ENCODE peak calls at places on chromosome 20, in eight cellular contexts. One of them, this sample, is unnamed.

GRCh38 chr20:62201173-62202082 is 18.6 kb downstream of the MTG2 start:
- DNase-seq in heart left ventricle: no peak
- DNase-seq in GM12865: peak
- DNase-seq in CD8-positive, alpha-beta T cell: no peak
- DNase-seq in BJ: no peak
- DNase-seq in ovary: no peak
- DNase-seq in lung: no peak
- DNase-seq in neuronal stem cell: no peak
- DNase-seq in this sample: no peak

GRCh38 chr20:32830437-32830836 is 10.7 kb downstream of the MAPRE1 start:
- DNase-seq in GM12865: no peak
- DNase-seq in heart left ventricle: no peak
- DNase-seq in ovary: no peak
- DNase-seq in neuronal stem cell: no peak
- DNase-seq in CD8-positive, alpha-beta T cell: no peak
- DNase-seq in lung: peak
- DNase-seq in BJ: no peak
- DNase-seq in this sample: peak

GRCh38 chr20:13302647-13303425 is 81.8 kb downstream of the ISM1 start:
- DNase-seq in CD8-positive, alpha-beta T cell: no peak
- DNase-seq in lung: no peak
- DNase-seq in BJ: no peak
- DNase-seq in GM12865: peak
- DNase-seq in neuronal stem cell: no peak
- DNase-seq in ovary: no peak
- DNase-seq in heart left ventricle: no peak
- DNase-seq in this sample: peak

GRCh38 chr20:32761831-32762753 is at the start of gene DNMT3B:
- DNase-seq in lung: peak
- DNase-seq in CD8-positive, alpha-beta T cell: peak
- DNase-seq in BJ: no peak
- DNase-seq in GM12865: peak
- DNase-seq in neuronal stem cell: peak
- DNase-seq in heart left ventricle: peak
- DNase-seq in ovary: peak
- DNase-seq in this sample: peak

GRCh38 chr20:51752343-51752951 is 15.7 kb downstream of the ATP9A start:
- DNase-seq in neuronal stem cell: no peak
- DNase-seq in lung: no peak
- DNase-seq in CD8-positive, alpha-beta T cell: no peak
- DNase-seq in GM12865: no peak
- DNase-seq in ovary: no peak
- DNase-seq in heart left ventricle: no peak
- DNase-seq in BJ: peak
- DNase-seq in this sample: no peak

GRCh38 chr20:8155848-8156602 is 24.0 kb downstream of the PLCB1 start:
- DNase-seq in neuronal stem cell: no peak
- DNase-seq in CD8-positive, alpha-beta T cell: no peak
- DNase-seq in ovary: no peak
- DNase-seq in GM12865: no peak
- DNase-seq in BJ: no peak
- DNase-seq in heart left ventricle: no peak
- DNase-seq in lung: no peak
- DNase-seq in this sample: no peak

GRCh38 chr20:35287509-35288324 is 3.1 kb upstream of the EIF6 start:
- DNase-seq in heart left ventricle: peak
- DNase-seq in CD8-positive, alpha-beta T cell: no peak
- DNase-seq in BJ: no peak
- DNase-seq in neuronal stem cell: no peak
- DNase-seq in ovary: no peak
- DNase-seq in lung: no peak
- DNase-seq in GM12865: no peak
- DNase-seq in this sample: no peak

GRCh38 chr20:19888269-19888669 is 128.9 kb upstream of the NAA20 start:
- DNase-seq in lung: no peak
- DNase-seq in heart left ventricle: no peak
- DNase-seq in neuronal stem cell: no peak
- DNase-seq in CD8-positive, alpha-beta T cell: no peak
- DNase-seq in GM12865: no peak
- DNase-seq in ovary: no peak
- DNase-seq in BJ: no peak
- DNase-seq in this sample: no peak

GRCh38 chr20:59415224-59415623 is 114.8 kb downstream of the EDN3 start:
- DNase-seq in ovary: no peak
- DNase-seq in GM12865: no peak
- DNase-seq in lung: no peak
- DNase-seq in CD8-positive, alpha-beta T cell: no peak
- DNase-seq in heart left ventricle: no peak
- DNase-seq in BJ: no peak
- DNase-seq in neuronal stem cell: no peak
- DNase-seq in this sample: no peak

GRCh38 chr20:6614836-6615235 is 152.7 kb upstream of the BMP2 start:
- DNase-seq in lung: no peak
- DNase-seq in heart left ventricle: no peak
- DNase-seq in GM12865: no peak
- DNase-seq in CD8-positive, alpha-beta T cell: no peak
- DNase-seq in BJ: no peak
- DNase-seq in neuronal stem cell: no peak
- DNase-seq in ovary: no peak
- DNase-seq in this sample: no peak

GRCh38 chr20:18314786-18315406 is 26.6 kb downstream of the ZNF133 start:
- DNase-seq in lung: no peak
- DNase-seq in heart left ventricle: no peak
- DNase-seq in BJ: peak
- DNase-seq in ovary: no peak
- DNase-seq in GM12865: no peak
- DNase-seq in neuronal stem cell: no peak
- DNase-seq in CD8-positive, alpha-beta T cell: no peak
- DNase-seq in this sample: no peak

DNA sequence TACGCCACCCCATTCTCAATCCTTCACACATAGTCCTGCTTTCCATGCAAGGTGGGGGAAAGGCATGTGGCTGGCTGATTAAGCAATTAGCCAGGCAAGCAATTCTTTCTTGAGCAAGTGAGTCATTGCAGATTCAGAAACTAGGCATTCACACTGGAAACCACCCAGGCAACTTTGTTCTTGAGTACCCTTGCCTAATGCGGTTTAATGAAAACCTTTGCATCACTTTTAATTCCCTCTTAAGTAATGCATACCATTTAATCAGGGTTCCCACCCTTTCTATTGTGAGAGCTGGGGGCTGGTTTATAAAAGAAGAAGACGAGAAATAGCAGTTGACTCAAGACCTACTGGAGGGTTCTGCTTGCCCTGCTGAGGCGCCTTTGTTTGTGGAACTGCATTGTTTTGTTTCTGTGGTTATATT is 49.0 kb upstream of the TSHZ2 start:
- DNase-seq in neuronal stem cell: peak
- DNase-seq in heart left ventricle: no peak
- DNase-seq in lung: no peak
- DNase-seq in CD8-positive, alpha-beta T cell: no peak
- DNase-seq in ovary: no peak
- DNase-seq in BJ: peak
- DNase-seq in GM12865: peak
- DNase-seq in this sample: no peak
- H3K4me3 ChIP-seq in neuronal stem cell: no peak
- H3K4me3 ChIP-seq in heart left ventricle: no peak
- H3K4me3 ChIP-seq in lung: no peak
- H3K4me3 ChIP-seq in CD8-positive, alpha-beta T cell: no peak
- H3K4me3 ChIP-seq in ovary: no peak
- H3K4me3 ChIP-seq in BJ: no peak
- H3K4me3 ChIP-seq in GM12865: no peak
- H3K4me3 ChIP-seq in this sample: no peak

GRCh38 chr20:47502271-47502730 is 614 bp downstream of the NCOA3 start:
- DNase-seq in BJ: no peak
- DNase-seq in heart left ventricle: peak
- DNase-seq in GM12865: peak
- DNase-seq in neuronal stem cell: peak
- DNase-seq in CD8-positive, alpha-beta T cell: no peak
- DNase-seq in lung: no peak
- DNase-seq in ovary: peak
- DNase-seq in this sample: peak

GRCh38 chr20:47502801-47503239 is 1.1 kb downstream of the NCOA3 start:
- DNase-seq in BJ: no peak
- DNase-seq in heart left ventricle: no peak
- DNase-seq in lung: no peak
- DNase-seq in CD8-positive, alpha-beta T cell: peak
- DNase-seq in neuronal stem cell: peak
- DNase-seq in GM12865: peak
- DNase-seq in ovary: no peak
- DNase-seq in this sample: no peak

GRCh38 chr20:47501483-47502270 is at the start of gene NCOA3:
- DNase-seq in ovary: peak
- DNase-seq in heart left ventricle: peak
- DNase-seq in GM12865: peak
- DNase-seq in CD8-positive, alpha-beta T cell: peak
- DNase-seq in lung: peak
- DNase-seq in neuronal stem cell: peak
- DNase-seq in BJ: peak
- DNase-seq in this sample: peak

GRCh38 chr20:47501117-47501482 is 587 bp upstream of the NCOA3 start:
- DNase-seq in heart left ventricle: no peak
- DNase-seq in GM12865: peak
- DNase-seq in ovary: no peak
- DNase-seq in CD8-positive, alpha-beta T cell: no peak
- DNase-seq in neuronal stem cell: no peak
- DNase-seq in BJ: no peak
- DNase-seq in lung: no peak
- DNase-seq in this sample: no peak

GRCh38 chr20:47503685-47504084 is 2.0 kb downstream of the NCOA3 start:
- DNase-seq in heart left ventricle: no peak
- DNase-seq in GM12865: peak
- DNase-seq in neuronal stem cell: no peak
- DNase-seq in BJ: no peak
- DNase-seq in lung: no peak
- DNase-seq in ovary: no peak
- DNase-seq in CD8-positive, alpha-beta T cell: no peak
- DNase-seq in this sample: no peak
- H3K4me3 ChIP-seq in heart left ventricle: peak
- H3K4me3 ChIP-seq in GM12865: peak
- H3K4me3 ChIP-seq in neuronal stem cell: peak
- H3K4me3 ChIP-seq in BJ: no peak
- H3K4me3 ChIP-seq in lung: no peak
- H3K4me3 ChIP-seq in ovary: no peak
- H3K4me3 ChIP-seq in CD8-positive, alpha-beta T cell: peak
- H3K4me3 ChIP-seq in this sample: no peak

GRCh38 chr20:50309280-50309763 is 118.7 kb downstream of the CEBPB start:
- DNase-seq in neuronal stem cell: no peak
- DNase-seq in CD8-positive, alpha-beta T cell: no peak
- DNase-seq in heart left ventricle: no peak
- DNase-seq in lung: no peak
- DNase-seq in BJ: no peak
- DNase-seq in ovary: no peak
- DNase-seq in GM12865: no peak
- DNase-seq in this sample: no peak

GRCh38 chr20:50309764-50310672 is 119.4 kb downstream of the CEBPB start:
- DNase-seq in heart left ventricle: no peak
- DNase-seq in CD8-positive, alpha-beta T cell: no peak
- DNase-seq in GM12865: no peak
- DNase-seq in BJ: no peak
- DNase-seq in ovary: no peak
- DNase-seq in lung: no peak
- DNase-seq in neuronal stem cell: no peak
- DNase-seq in this sample: no peak

GRCh38 chr20:50306478-50307423 is 116.1 kb downstream of the CEBPB start:
- DNase-seq in ovary: no peak
- DNase-seq in lung: no peak
- DNase-seq in CD8-positive, alpha-beta T cell: no peak
- DNase-seq in neuronal stem cell: no peak
- DNase-seq in heart left ventricle: no peak
- DNase-seq in GM12865: no peak
- DNase-seq in BJ: no peak
- DNase-seq in this sample: no peak

GRCh38 chr20:50308166-50308512 is 117.5 kb downstream of the CEBPB start:
- DNase-seq in heart left ventricle: no peak
- DNase-seq in CD8-positive, alpha-beta T cell: no peak
- DNase-seq in neuronal stem cell: no peak
- DNase-seq in lung: no peak
- DNase-seq in ovary: no peak
- DNase-seq in BJ: no peak
- DNase-seq in GM12865: no peak
- DNase-seq in this sample: no peak

GRCh38 chr20:50308513-50309279 is 118.1 kb downstream of the CEBPB start:
- DNase-seq in heart left ventricle: peak
- DNase-seq in neuronal stem cell: no peak
- DNase-seq in lung: peak
- DNase-seq in ovary: peak
- DNase-seq in BJ: peak
- DNase-seq in CD8-positive, alpha-beta T cell: no peak
- DNase-seq in GM12865: no peak
- DNase-seq in this sample: peak
- H3K4me3 ChIP-seq in heart left ventricle: peak
- H3K4me3 ChIP-seq in neuronal stem cell: no peak
- H3K4me3 ChIP-seq in lung: no peak
- H3K4me3 ChIP-seq in ovary: no peak
- H3K4me3 ChIP-seq in BJ: no peak
- H3K4me3 ChIP-seq in CD8-positive, alpha-beta T cell: no peak
- H3K4me3 ChIP-seq in GM12865: no peak
- H3K4me3 ChIP-seq in this sample: no peak

GRCh38 chr20:38725458-38725958 is 1.2 kb downstream of the SLC32A1 start:
- DNase-seq in BJ: no peak
- DNase-seq in GM12865: no peak
- DNase-seq in lung: no peak
- DNase-seq in ovary: no peak
- DNase-seq in heart left ventricle: no peak
- DNase-seq in CD8-positive, alpha-beta T cell: no peak
- DNase-seq in neuronal stem cell: no peak
- DNase-seq in this sample: no peak

GRCh38 chr20:38724603-38725457 is 544 bp downstream of the SLC32A1 start:
- DNase-seq in GM12865: no peak
- DNase-seq in neuronal stem cell: no peak
- DNase-seq in heart left ventricle: no peak
- DNase-seq in lung: no peak
- DNase-seq in ovary: no peak
- DNase-seq in BJ: no peak
- DNase-seq in CD8-positive, alpha-beta T cell: no peak
- DNase-seq in this sample: no peak

GRCh38 chr20:38723982-38724602 is at the start of gene SLC32A1:
- DNase-seq in lung: no peak
- DNase-seq in CD8-positive, alpha-beta T cell: no peak
- DNase-seq in neuronal stem cell: no peak
- DNase-seq in GM12865: no peak
- DNase-seq in ovary: no peak
- DNase-seq in heart left ventricle: no peak
- DNase-seq in BJ: no peak
- DNase-seq in this sample: no peak

GRCh38 chr20:38723069-38723981 is 961 bp upstream of the SLC32A1 start:
- DNase-seq in CD8-positive, alpha-beta T cell: no peak
- DNase-seq in GM12865: no peak
- DNase-seq in ovary: no peak
- DNase-seq in heart left ventricle: no peak
- DNase-seq in BJ: no peak
- DNase-seq in neuronal stem cell: no peak
- DNase-seq in lung: no peak
- DNase-seq in this sample: no peak

DNA sequence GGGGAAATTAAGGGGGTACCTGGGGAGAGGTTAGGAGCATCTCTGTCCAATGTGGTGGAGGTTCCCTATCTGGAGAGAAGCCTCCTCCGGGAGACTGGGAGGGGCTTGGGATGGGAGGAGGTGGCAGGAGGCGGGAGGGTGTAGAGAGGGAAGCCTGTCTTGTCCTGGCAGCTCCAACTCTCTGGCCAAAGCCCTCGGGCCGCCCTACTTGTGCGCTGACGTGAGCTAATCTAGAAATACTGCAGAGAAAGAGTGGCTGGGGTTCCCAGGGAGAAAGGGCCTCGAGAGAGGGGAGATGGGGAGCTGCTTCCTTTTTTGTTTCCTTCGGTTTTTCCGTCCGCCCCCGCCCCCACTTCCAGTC is 1.6 kb upstream of the SLC32A1 start:
- DNase-seq in lung: no peak
- DNase-seq in CD8-positive, alpha-beta T cell: no peak
- DNase-seq in neuronal stem cell: no peak
- DNase-seq in BJ: no peak
- DNase-seq in GM12865: no peak
- DNase-seq in heart left ventricle: no peak
- DNase-seq in ovary: no peak
- DNase-seq in this sample: no peak
- H3K4me3 ChIP-seq in lung: no peak
- H3K4me3 ChIP-seq in CD8-positive, alpha-beta T cell: no peak
- H3K4me3 ChIP-seq in neuronal stem cell: no peak
- H3K4me3 ChIP-seq in BJ: no peak
- H3K4me3 ChIP-seq in GM12865: no peak
- H3K4me3 ChIP-seq in heart left ventricle: no peak
- H3K4me3 ChIP-seq in ovary: no peak
- H3K4me3 ChIP-seq in this sample: no peak

This sample was measured in testis.